ENCODE peak calls at places on chromosomes 13 and 19, in nine cellular contexts. One of them, this sample, is unnamed.

GRCh38 chr13:100542546-100543156 is 45.9 kb downstream of the GGACT start:
- DNase-seq in mucosa of descending colon: no peak
- DNase-seq in neural crest cell: no peak
- DNase-seq in AG10803: peak
- DNase-seq in astrocyte of the cerebellum: peak
- DNase-seq in lower lobe of right lung: no peak
- DNase-seq in thoracic aorta: no peak
- DNase-seq in tibial artery: no peak
- DNase-seq in OCI-LY7: peak
- DNase-seq in this sample: peak

GRCh38 chr19:991174-991931 is 7.2 kb downstream of the WDR18 start:
- DNase-seq in mucosa of descending colon: peak
- DNase-seq in neural crest cell: no peak
- DNase-seq in AG10803: peak
- DNase-seq in astrocyte of the cerebellum: no peak
- DNase-seq in lower lobe of right lung: no peak
- DNase-seq in thoracic aorta: no peak
- DNase-seq in tibial artery: no peak
- DNase-seq in OCI-LY7: peak
- DNase-seq in this sample: no peak

GRCh38 chr19:17862711-17863519 is 3.2 kb downstream of the RPL18A start:
- DNase-seq in mucosa of descending colon: peak
- DNase-seq in neural crest cell: no peak
- DNase-seq in AG10803: no peak
- DNase-seq in astrocyte of the cerebellum: no peak
- DNase-seq in lower lobe of right lung: no peak
- DNase-seq in thoracic aorta: no peak
- DNase-seq in tibial artery: no peak
- DNase-seq in OCI-LY7: no peak
- DNase-seq in this sample: no peak

GRCh38 chr13:42574435-42575311 is 721 bp downstream of the TNFSF11 start:
- DNase-seq in mucosa of descending colon: peak
- DNase-seq in neural crest cell: no peak
- DNase-seq in AG10803: no peak
- DNase-seq in astrocyte of the cerebellum: no peak
- DNase-seq in lower lobe of right lung: no peak
- DNase-seq in thoracic aorta: no peak
- DNase-seq in tibial artery: no peak
- DNase-seq in OCI-LY7: no peak
- DNase-seq in this sample: no peak

GRCh38 chr13:44429311-44429710 is 55.7 kb downstream of the SERP2 start:
- DNase-seq in mucosa of descending colon: no peak
- DNase-seq in neural crest cell: no peak
- DNase-seq in AG10803: no peak
- DNase-seq in astrocyte of the cerebellum: no peak
- DNase-seq in lower lobe of right lung: no peak
- DNase-seq in thoracic aorta: no peak
- DNase-seq in tibial artery: no peak
- DNase-seq in OCI-LY7: no peak
- DNase-seq in this sample: no peak

GRCh38 chr13:108225440-108225839 is 7.2 kb downstream of the ABHD13 start:
- DNase-seq in mucosa of descending colon: no peak
- DNase-seq in neural crest cell: no peak
- DNase-seq in AG10803: no peak
- DNase-seq in astrocyte of the cerebellum: no peak
- DNase-seq in lower lobe of right lung: no peak
- DNase-seq in thoracic aorta: no peak
- DNase-seq in tibial artery: no peak
- DNase-seq in OCI-LY7: no peak
- DNase-seq in this sample: no peak

GRCh38 chr13:114148521-114148855 is 16.1 kb upstream of the RASA3 start:
- DNase-seq in mucosa of descending colon: peak
- DNase-seq in neural crest cell: no peak
- DNase-seq in AG10803: no peak
- DNase-seq in astrocyte of the cerebellum: no peak
- DNase-seq in lower lobe of right lung: peak
- DNase-seq in thoracic aorta: no peak
- DNase-seq in tibial artery: no peak
- DNase-seq in OCI-LY7: no peak
- DNase-seq in this sample: no peak

GRCh38 chr19:8451885-8452284 is 7.1 kb downstream of the HNRNPM start:
- DNase-seq in mucosa of descending colon: no peak
- DNase-seq in neural crest cell: no peak
- DNase-seq in AG10803: peak
- DNase-seq in astrocyte of the cerebellum: peak
- DNase-seq in lower lobe of right lung: no peak
- DNase-seq in thoracic aorta: no peak
- DNase-seq in tibial artery: no peak
- DNase-seq in OCI-LY7: no peak
- DNase-seq in this sample: no peak

GRCh38 chr19:17703823-17704463 is 15.3 kb upstream of the MAP1S start:
- DNase-seq in mucosa of descending colon: no peak
- DNase-seq in neural crest cell: peak
- DNase-seq in AG10803: peak
- DNase-seq in astrocyte of the cerebellum: no peak
- DNase-seq in lower lobe of right lung: peak
- DNase-seq in thoracic aorta: no peak
- DNase-seq in tibial artery: peak
- DNase-seq in OCI-LY7: peak
- DNase-seq in this sample: no peak

GRCh38 chr13:46345866-46346265 is 41.2 kb downstream of the RUBCNL start:
- DNase-seq in mucosa of descending colon: no peak
- DNase-seq in neural crest cell: no peak
- DNase-seq in AG10803: peak
- DNase-seq in astrocyte of the cerebellum: no peak
- DNase-seq in lower lobe of right lung: no peak
- DNase-seq in thoracic aorta: no peak
- DNase-seq in tibial artery: no peak
- DNase-seq in OCI-LY7: no peak
- DNase-seq in this sample: no peak

GRCh38 chr19:49790866-49791265 is 22.2 kb downstream of the FUZ start:
- DNase-seq in mucosa of descending colon: no peak
- DNase-seq in neural crest cell: no peak
- DNase-seq in AG10803: peak
- DNase-seq in astrocyte of the cerebellum: no peak
- DNase-seq in lower lobe of right lung: no peak
- DNase-seq in thoracic aorta: no peak
- DNase-seq in tibial artery: no peak
- DNase-seq in OCI-LY7: no peak
- DNase-seq in this sample: no peak

GRCh38 chr13:46648166-46648607 is 95.2 kb downstream of the LRCH1 start:
- DNase-seq in mucosa of descending colon: peak
- DNase-seq in neural crest cell: peak
- DNase-seq in AG10803: peak
- DNase-seq in astrocyte of the cerebellum: no peak
- DNase-seq in lower lobe of right lung: no peak
- DNase-seq in thoracic aorta: no peak
- DNase-seq in tibial artery: no peak
- DNase-seq in OCI-LY7: peak
- DNase-seq in this sample: no peak

GRCh38 chr13:112446347-112446861 is 70.2 kb downstream of the SPACA7 start:
- DNase-seq in mucosa of descending colon: no peak
- DNase-seq in neural crest cell: no peak
- DNase-seq in AG10803: no peak
- DNase-seq in astrocyte of the cerebellum: no peak
- DNase-seq in lower lobe of right lung: no peak
- DNase-seq in thoracic aorta: no peak
- DNase-seq in tibial artery: peak
- DNase-seq in OCI-LY7: no peak
- DNase-seq in this sample: no peak

GRCh38 chr13:27182844-27183497 is 11.4 kb upstream of the USP12 start:
- DNase-seq in mucosa of descending colon: no peak
- DNase-seq in neural crest cell: no peak
- DNase-seq in AG10803: peak
- DNase-seq in astrocyte of the cerebellum: peak
- DNase-seq in lower lobe of right lung: no peak
- DNase-seq in thoracic aorta: peak
- DNase-seq in tibial artery: peak
- DNase-seq in OCI-LY7: no peak
- DNase-seq in this sample: peak

GRCh38 chr19:50690439-50690838 is 29.2 kb downstream of the SHANK1 start:
- DNase-seq in mucosa of descending colon: no peak
- DNase-seq in neural crest cell: no peak
- DNase-seq in AG10803: no peak
- DNase-seq in astrocyte of the cerebellum: no peak
- DNase-seq in lower lobe of right lung: no peak
- DNase-seq in thoracic aorta: no peak
- DNase-seq in tibial artery: no peak
- DNase-seq in OCI-LY7: no peak
- DNase-seq in this sample: no peak

GRCh38 chr19:45917421-45918091 is 3.0 kb upstream of the NANOS2 start:
- DNase-seq in mucosa of descending colon: no peak
- DNase-seq in neural crest cell: no peak
- DNase-seq in AG10803: no peak
- DNase-seq in astrocyte of the cerebellum: no peak
- DNase-seq in lower lobe of right lung: no peak
- DNase-seq in thoracic aorta: no peak
- DNase-seq in tibial artery: no peak
- DNase-seq in OCI-LY7: no peak
- DNase-seq in this sample: no peak

GRCh38 chr13:113150545-113151365 is 7.7 kb upstream of the PROZ start:
- DNase-seq in mucosa of descending colon: no peak
- DNase-seq in neural crest cell: no peak
- DNase-seq in AG10803: no peak
- DNase-seq in astrocyte of the cerebellum: no peak
- DNase-seq in lower lobe of right lung: no peak
- DNase-seq in thoracic aorta: no peak
- DNase-seq in tibial artery: no peak
- DNase-seq in OCI-LY7: no peak
- DNase-seq in this sample: no peak

GRCh38 chr19:55160986-55161365 is 3.4 kb upstream of the TNNI3 start:
- DNase-seq in mucosa of descending colon: no peak
- DNase-seq in neural crest cell: no peak
- DNase-seq in AG10803: no peak
- DNase-seq in astrocyte of the cerebellum: no peak
- DNase-seq in lower lobe of right lung: no peak
- DNase-seq in thoracic aorta: no peak
- DNase-seq in tibial artery: no peak
- DNase-seq in OCI-LY7: no peak
- DNase-seq in this sample: no peak

GRCh38 chr19:55166530-55167268 is at the start of gene DNAAF3:
- DNase-seq in mucosa of descending colon: peak
- DNase-seq in neural crest cell: peak
- DNase-seq in AG10803: peak
- DNase-seq in astrocyte of the cerebellum: peak
- DNase-seq in lower lobe of right lung: peak
- DNase-seq in thoracic aorta: peak
- DNase-seq in tibial artery: peak
- DNase-seq in OCI-LY7: peak
- DNase-seq in this sample: peak

GRCh38 chr19:55161571-55162322 is 4.2 kb upstream of the TNNI3 start:
- DNase-seq in mucosa of descending colon: no peak
- DNase-seq in neural crest cell: no peak
- DNase-seq in AG10803: no peak
- DNase-seq in astrocyte of the cerebellum: no peak
- DNase-seq in lower lobe of right lung: no peak
- DNase-seq in thoracic aorta: no peak
- DNase-seq in tibial artery: no peak
- DNase-seq in OCI-LY7: no peak
- DNase-seq in this sample: no peak

GRCh38 chr19:55169136-55169535 is 2.7 kb upstream of the DNAAF3 start:
- DNase-seq in mucosa of descending colon: no peak
- DNase-seq in neural crest cell: no peak
- DNase-seq in AG10803: no peak
- DNase-seq in astrocyte of the cerebellum: no peak
- DNase-seq in lower lobe of right lung: no peak
- DNase-seq in thoracic aorta: no peak
- DNase-seq in tibial artery: no peak
- DNase-seq in OCI-LY7: no peak
- DNase-seq in this sample: no peak

GRCh38 chr19:55165952-55166529 is 372 bp downstream of the DNAAF3 start:
- DNase-seq in mucosa of descending colon: peak
- DNase-seq in neural crest cell: peak
- DNase-seq in AG10803: peak
- DNase-seq in astrocyte of the cerebellum: peak
- DNase-seq in lower lobe of right lung: no peak
- DNase-seq in thoracic aorta: no peak
- DNase-seq in tibial artery: no peak
- DNase-seq in OCI-LY7: peak
- DNase-seq in this sample: no peak
- TF ChIP-seq CTCF in mucosa of descending colon: no peak
- TF ChIP-seq CTCF in neural crest cell: peak
- TF ChIP-seq CTCF in AG10803: peak
- TF ChIP-seq CTCF in astrocyte of the cerebellum: peak
- TF ChIP-seq CTCF in lower lobe of right lung: peak
- TF ChIP-seq CTCF in thoracic aorta: no peak
- TF ChIP-seq CTCF in tibial artery: no peak
- TF ChIP-seq CTCF in OCI-LY7: peak
- TF ChIP-seq CTCF in this sample: peak

GRCh38 chr19:38899447-38900219 is at the start of the genes NFKBIB and SIRT2:
- DNase-seq in mucosa of descending colon: peak
- DNase-seq in neural crest cell: peak
- DNase-seq in AG10803: peak
- DNase-seq in astrocyte of the cerebellum: peak
- DNase-seq in lower lobe of right lung: peak
- DNase-seq in thoracic aorta: peak
- DNase-seq in tibial artery: peak
- DNase-seq in OCI-LY7: peak
- DNase-seq in this sample: peak
- TF ChIP-seq CTCF in mucosa of descending colon: no peak
- TF ChIP-seq CTCF in neural crest cell: no peak
- TF ChIP-seq CTCF in AG10803: no peak
- TF ChIP-seq CTCF in astrocyte of the cerebellum: no peak
- TF ChIP-seq CTCF in lower lobe of right lung: no peak
- TF ChIP-seq CTCF in thoracic aorta: no peak
- TF ChIP-seq CTCF in tibial artery: no peak
- TF ChIP-seq CTCF in OCI-LY7: no peak
- TF ChIP-seq CTCF in this sample: no peak

GRCh38 chr19:41707502-41707812 is 969 bp upstream of the CEACAM5 start:
- DNase-seq in mucosa of descending colon: peak
- DNase-seq in neural crest cell: no peak
- DNase-seq in AG10803: no peak
- DNase-seq in astrocyte of the cerebellum: no peak
- DNase-seq in lower lobe of right lung: no peak
- DNase-seq in thoracic aorta: no peak
- DNase-seq in tibial artery: no peak
- DNase-seq in OCI-LY7: no peak
- DNase-seq in this sample: no peak
- TF ChIP-seq CTCF in mucosa of descending colon: no peak
- TF ChIP-seq CTCF in neural crest cell: no peak
- TF ChIP-seq CTCF in AG10803: no peak
- TF ChIP-seq CTCF in astrocyte of the cerebellum: no peak
- TF ChIP-seq CTCF in lower lobe of right lung: no peak
- TF ChIP-seq CTCF in thoracic aorta: no peak
- TF ChIP-seq CTCF in tibial artery: no peak
- TF ChIP-seq CTCF in OCI-LY7: no peak
- TF ChIP-seq CTCF in this sample: no peak

DNA sequence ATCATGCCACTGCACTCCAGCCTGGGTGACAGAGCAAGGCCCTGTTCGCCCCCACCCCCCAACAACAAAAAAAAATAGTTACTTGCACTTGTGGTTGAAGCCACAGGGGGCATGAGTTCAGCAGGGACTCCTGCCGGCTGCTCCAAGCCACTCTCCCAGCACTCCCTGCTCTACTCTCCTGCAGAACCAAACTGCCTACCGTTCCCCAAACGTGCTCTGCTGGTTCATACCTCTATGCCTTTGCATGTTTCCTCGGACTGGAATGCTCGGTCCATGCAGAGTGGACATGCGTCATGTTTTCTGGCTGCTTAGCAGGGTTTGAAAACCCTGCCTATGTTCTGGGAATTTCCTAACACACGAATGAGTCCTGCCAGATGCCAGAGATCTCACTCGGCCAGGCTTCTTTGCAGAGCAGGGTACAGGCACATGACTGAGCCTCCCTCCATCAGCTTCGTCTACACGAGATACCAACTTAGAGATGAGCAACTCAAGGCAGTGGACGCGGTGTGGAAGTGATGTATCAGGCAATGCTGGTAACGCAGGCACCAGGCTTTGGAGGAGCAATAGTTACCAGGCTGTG is 8.5 kb upstream of the SLC25A15 start:
- DNase-seq in mucosa of descending colon: no peak
- DNase-seq in neural crest cell: no peak
- DNase-seq in AG10803: no peak
- DNase-seq in astrocyte of the cerebellum: no peak
- DNase-seq in lower lobe of right lung: no peak
- DNase-seq in thoracic aorta: no peak
- DNase-seq in tibial artery: no peak
- DNase-seq in OCI-LY7: peak
- DNase-seq in this sample: no peak
- TF ChIP-seq CTCF in mucosa of descending colon: no peak
- TF ChIP-seq CTCF in neural crest cell: no peak
- TF ChIP-seq CTCF in AG10803: no peak
- TF ChIP-seq CTCF in astrocyte of the cerebellum: no peak
- TF ChIP-seq CTCF in lower lobe of right lung: no peak
- TF ChIP-seq CTCF in thoracic aorta: no peak
- TF ChIP-seq CTCF in tibial artery: no peak
- TF ChIP-seq CTCF in OCI-LY7: peak
- TF ChIP-seq CTCF in this sample: peak